ENCODE peak calls at places on chromosomes 2 and 18, in five cellular contexts. One of them, this sample, is unnamed.

GRCh38 chr18:48975221-48975816 is 24.6 kb upstream of the SMAD7 start:
- DNase-seq in astrocyte of the spinal cord: no peak
- DNase-seq in GM23338: no peak
- DNase-seq in heart right ventricle: peak; percentile 34
- DNase-seq in MM.1S: no peak
- DNase-seq in this sample: no peak

GRCh38 chr2:5236308-5236707 is 455.9 kb upstream of the SOX11 start:
- DNase-seq in heart right ventricle: no peak
- DNase-seq in GM23338: peak; percentile 32
- DNase-seq in astrocyte of the spinal cord: no peak
- DNase-seq in MM.1S: no peak
- DNase-seq in this sample: no peak

GRCh38 chr2:30293303-30293912 is 62.1 kb downstream of the LBH start:
- DNase-seq in MM.1S: no peak
- DNase-seq in GM23338: no peak
- DNase-seq in heart right ventricle: no peak
- DNase-seq in astrocyte of the spinal cord: peak; percentile 79
- DNase-seq in this sample: peak; percentile 97

GRCh38 chr2:209476367-209477191 is 52.7 kb downstream of the MAP2 start:
- DNase-seq in MM.1S: no peak
- DNase-seq in heart right ventricle: no peak
- DNase-seq in GM23338: no peak
- DNase-seq in astrocyte of the spinal cord: peak; percentile 96
- DNase-seq in this sample: peak; percentile 45

GRCh38 chr2:233756429-233757081 is 3.5 kb upstream of the UGT1A1 start:
- DNase-seq in astrocyte of the spinal cord: no peak
- DNase-seq in MM.1S: no peak
- DNase-seq in GM23338: no peak
- DNase-seq in heart right ventricle: no peak
- DNase-seq in this sample: no peak

GRCh38 chr2:26675651-26676255 is 16.8 kb upstream of the KCNK3 start:
- DNase-seq in astrocyte of the spinal cord: no peak
- DNase-seq in MM.1S: no peak
- DNase-seq in GM23338: no peak
- DNase-seq in heart right ventricle: no peak
- DNase-seq in this sample: no peak

GRCh38 chr2:189233527-189233926 is 54.0 kb upstream of the COL5A2 start:
- DNase-seq in GM23338: no peak
- DNase-seq in astrocyte of the spinal cord: no peak
- DNase-seq in MM.1S: no peak
- DNase-seq in heart right ventricle: no peak
- DNase-seq in this sample: peak; percentile 87

GRCh38 chr18:63439334-63439733 is 17.1 kb upstream of the VPS4B start:
- DNase-seq in GM23338: peak; percentile 86
- DNase-seq in astrocyte of the spinal cord: peak; percentile 73
- DNase-seq in heart right ventricle: no peak
- DNase-seq in MM.1S: peak; percentile 57
- DNase-seq in this sample: peak; percentile 72

GRCh38 chr2:163182764-163183354 is 344.3 kb upstream of the KCNH7 start:
- DNase-seq in astrocyte of the spinal cord: peak; percentile 28
- DNase-seq in MM.1S: peak; percentile 33
- DNase-seq in GM23338: peak; percentile 22
- DNase-seq in heart right ventricle: no peak
- DNase-seq in this sample: peak; percentile 45

GRCh38 chr18:79548986-79549637 is 130.5 kb upstream of the CTDP1 start:
- DNase-seq in heart right ventricle: no peak
- DNase-seq in GM23338: no peak
- DNase-seq in MM.1S: no peak
- DNase-seq in astrocyte of the spinal cord: no peak
- DNase-seq in this sample: no peak

GRCh38 chr18:69889009-69889408 is 58.7 kb downstream of the CD226 start:
- DNase-seq in astrocyte of the spinal cord: no peak
- DNase-seq in heart right ventricle: no peak
- DNase-seq in GM23338: no peak
- DNase-seq in MM.1S: no peak
- DNase-seq in this sample: no peak

GRCh38 chr2:85797263-85797660 is 43.5 kb downstream of the ATOH8 start:
- DNase-seq in MM.1S: no peak
- DNase-seq in GM23338: no peak
- DNase-seq in astrocyte of the spinal cord: no peak
- DNase-seq in heart right ventricle: no peak
- DNase-seq in this sample: no peak

GRCh38 chr2:189685540-189686229 is 11.2 kb downstream of the ANKAR start:
- DNase-seq in GM23338: peak; percentile 72
- DNase-seq in heart right ventricle: no peak
- DNase-seq in astrocyte of the spinal cord: peak; percentile 69
- DNase-seq in MM.1S: peak; percentile 66
- DNase-seq in this sample: peak; percentile 30

GRCh38 chr2:61368687-61369665 is 101.9 kb downstream of the USP34 start:
- DNase-seq in heart right ventricle: no peak
- DNase-seq in astrocyte of the spinal cord: no peak
- DNase-seq in GM23338: no peak
- DNase-seq in MM.1S: peak; percentile 6
- DNase-seq in this sample: no peak

GRCh38 chr2:70069049-70069448 is 18.2 kb upstream of the PCBP1 start:
- DNase-seq in GM23338: no peak
- DNase-seq in astrocyte of the spinal cord: no peak
- DNase-seq in MM.1S: peak; percentile 90
- DNase-seq in heart right ventricle: no peak
- DNase-seq in this sample: peak; percentile 96

GRCh38 chr2:221567809-221568208 is 4.3 kb downstream of the EPHA4 start:
- DNase-seq in heart right ventricle: no peak
- DNase-seq in GM23338: no peak
- DNase-seq in astrocyte of the spinal cord: no peak
- DNase-seq in MM.1S: no peak
- DNase-seq in this sample: no peak

GRCh38 chr2:217837530-217837929 is 165.3 kb downstream of the TNS1 start:
- DNase-seq in GM23338: no peak
- DNase-seq in MM.1S: no peak
- DNase-seq in heart right ventricle: no peak
- DNase-seq in astrocyte of the spinal cord: no peak
- DNase-seq in this sample: no peak

GRCh38 chr2:217835931-217836881 is 166.6 kb downstream of the TNS1 start:
- DNase-seq in astrocyte of the spinal cord: peak; percentile 78
- DNase-seq in GM23338: peak; percentile 26
- DNase-seq in MM.1S: no peak
- DNase-seq in heart right ventricle: peak; percentile 70
- DNase-seq in this sample: no peak

GRCh38 chr2:217838409-217838831 is 164.4 kb downstream of the TNS1 start:
- DNase-seq in astrocyte of the spinal cord: no peak
- DNase-seq in GM23338: no peak
- DNase-seq in heart right ventricle: peak; percentile 62
- DNase-seq in MM.1S: no peak
- DNase-seq in this sample: no peak

GRCh38 chr2:217834744-217835513 is 167.9 kb downstream of the TNS1 start:
- DNase-seq in astrocyte of the spinal cord: no peak
- DNase-seq in heart right ventricle: no peak
- DNase-seq in MM.1S: no peak
- DNase-seq in GM23338: no peak
- DNase-seq in this sample: no peak

DNA sequence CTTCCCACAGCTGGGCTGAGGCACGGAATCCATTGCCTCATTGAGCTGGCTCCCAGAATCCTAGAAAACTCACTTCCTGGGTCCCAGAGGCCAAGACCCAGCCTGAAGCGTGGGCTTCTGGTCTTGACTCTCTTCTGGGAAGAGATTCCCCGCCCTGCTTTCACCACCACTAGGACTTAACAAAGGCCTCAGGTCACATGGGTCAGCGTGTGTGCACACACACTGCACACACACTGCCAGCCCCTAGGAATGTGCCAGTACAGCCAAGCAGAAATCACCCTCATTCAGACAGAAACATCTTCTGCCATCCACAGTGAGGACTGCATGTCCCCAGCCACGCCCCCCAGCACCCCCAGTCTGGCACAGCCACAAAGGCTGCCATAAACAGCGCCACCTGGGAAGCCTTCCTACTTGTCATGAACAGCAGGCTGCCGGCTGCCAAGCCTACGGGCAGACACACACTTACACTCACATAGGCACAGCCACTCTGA is 165.7 kb downstream of the TNS1 start:
- DNase-seq in MM.1S: no peak
- DNase-seq in astrocyte of the spinal cord: peak; percentile 20
- DNase-seq in GM23338: peak; percentile 74
- DNase-seq in heart right ventricle: peak; percentile 81
- DNase-seq in this sample: no peak
- TF ChIP-seq CTCF in MM.1S: no peak
- TF ChIP-seq CTCF in astrocyte of the spinal cord: peak; percentile 25
- TF ChIP-seq CTCF in GM23338: peak; percentile 68
- TF ChIP-seq CTCF in heart right ventricle: peak; percentile 36
- TF ChIP-seq CTCF in this sample: peak; percentile 27

DNA sequence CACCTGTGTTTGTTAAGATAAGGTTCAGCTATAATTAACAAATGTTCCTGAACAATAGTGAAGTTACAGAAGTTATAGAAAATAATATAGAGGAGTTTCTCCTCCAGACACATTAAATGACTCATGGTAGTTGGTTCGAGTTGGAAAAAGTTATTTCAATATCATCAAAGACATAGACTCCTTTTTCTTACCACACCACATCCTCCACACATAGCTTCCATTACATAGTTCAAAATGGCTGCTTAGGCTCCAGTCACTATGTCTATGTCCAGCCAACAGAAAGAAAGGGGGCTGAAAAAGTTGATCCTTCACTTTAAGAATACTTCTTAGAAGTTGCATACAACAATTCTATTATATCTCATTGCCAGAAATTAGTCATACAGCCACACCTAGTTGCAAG is 50.7 kb downstream of the DYNAP start:
- DNase-seq in astrocyte of the spinal cord: no peak
- DNase-seq in heart right ventricle: no peak
- DNase-seq in MM.1S: no peak
- DNase-seq in GM23338: no peak
- DNase-seq in this sample: peak; percentile 40
- H3K4me3 ChIP-seq in astrocyte of the spinal cord: no peak overlapping the region
- H3K4me3 ChIP-seq in heart right ventricle: no peak overlapping the region
- H3K4me3 ChIP-seq in MM.1S: no peak overlapping the region
- H3K4me3 ChIP-seq in GM23338: no peak overlapping the region
- H3K4me3 ChIP-seq in this sample: no peak overlapping the region

GRCh38 chr2:102801858-102802699 is 40.2 kb downstream of the TMEM182 start:
- DNase-seq in GM23338: no peak
- DNase-seq in heart right ventricle: no peak
- DNase-seq in astrocyte of the spinal cord: no peak
- DNase-seq in MM.1S: no peak
- DNase-seq in this sample: no peak

GRCh38 chr2:102803041-102803896 is 41.4 kb downstream of the TMEM182 start:
- DNase-seq in astrocyte of the spinal cord: no peak
- DNase-seq in MM.1S: no peak
- DNase-seq in heart right ventricle: no peak
- DNase-seq in GM23338: no peak
- DNase-seq in this sample: peak; percentile 73

GRCh38 chr2:102809291-102810189 is 47.7 kb downstream of the TMEM182 start:
- DNase-seq in astrocyte of the spinal cord: no peak
- DNase-seq in GM23338: no peak
- DNase-seq in heart right ventricle: no peak
- DNase-seq in MM.1S: no peak
- DNase-seq in this sample: no peak

GRCh38 chr2:102803897-102804217 is 42.0 kb downstream of the TMEM182 start:
- DNase-seq in astrocyte of the spinal cord: no peak
- DNase-seq in GM23338: no peak
- DNase-seq in MM.1S: no peak
- DNase-seq in heart right ventricle: no peak
- DNase-seq in this sample: peak; percentile 39

DNA sequence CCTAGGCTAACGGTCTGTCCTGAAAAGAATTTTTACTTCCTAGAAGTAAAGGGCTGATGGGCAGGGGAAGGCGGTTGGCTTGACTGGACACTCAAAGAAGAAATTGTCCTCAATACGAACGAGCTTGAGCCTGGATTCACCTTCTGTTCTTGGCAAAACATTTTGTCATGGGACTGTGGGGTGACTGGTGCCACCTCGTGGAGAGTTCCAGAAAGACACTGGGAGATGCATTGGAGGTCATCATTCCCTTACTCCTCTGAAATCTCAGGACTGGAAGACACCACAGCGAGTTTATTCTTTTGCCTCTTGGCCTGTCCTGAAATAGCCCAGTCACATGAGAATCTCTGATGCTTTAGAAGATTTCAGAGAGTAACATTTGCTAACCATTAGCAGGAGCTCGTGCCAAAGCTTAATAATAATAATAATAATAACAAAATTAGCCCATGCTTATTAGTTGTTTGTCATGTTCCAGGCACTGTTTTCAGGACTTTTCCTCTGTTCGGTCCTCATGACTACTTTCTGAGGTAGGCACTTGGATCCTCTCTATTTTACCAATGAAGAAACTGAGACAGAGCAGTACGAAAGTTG is 44.5 kb downstream of the TMEM182 start:
- DNase-seq in MM.1S: peak; percentile 18
- DNase-seq in GM23338: peak; percentile 71
- DNase-seq in heart right ventricle: peak; percentile 48
- DNase-seq in astrocyte of the spinal cord: peak; percentile 70
- DNase-seq in this sample: peak; percentile 64
- TF ChIP-seq CTCF in MM.1S: peak; percentile 83
- TF ChIP-seq CTCF in GM23338: peak; percentile 90
- TF ChIP-seq CTCF in heart right ventricle: peak; percentile 79
- TF ChIP-seq CTCF in astrocyte of the spinal cord: peak; percentile 89
- TF ChIP-seq CTCF in this sample: peak; percentile 87

DNA sequence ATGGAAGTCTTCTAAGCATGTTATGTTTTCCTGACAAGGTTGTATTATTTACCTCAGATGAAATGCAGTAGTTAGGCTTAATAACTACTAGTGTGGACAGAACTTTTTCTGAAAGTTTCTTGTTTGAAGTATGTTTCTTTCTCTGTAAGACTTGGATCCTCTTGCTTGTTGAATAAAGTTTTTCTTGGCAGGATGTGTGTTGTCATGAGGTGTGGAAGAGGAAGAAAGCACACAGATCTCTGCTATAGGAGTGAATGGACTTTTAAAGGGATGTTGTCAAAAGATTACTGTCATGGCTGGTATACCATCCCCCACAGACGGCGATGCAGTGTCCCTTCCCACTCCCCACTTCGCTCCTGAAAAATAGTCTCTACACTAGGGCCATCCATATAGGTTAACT is 2.6 kb downstream of the CAB39 start:
- DNase-seq in GM23338: no peak
- DNase-seq in astrocyte of the spinal cord: peak; percentile 47
- DNase-seq in heart right ventricle: no peak
- DNase-seq in MM.1S: no peak
- DNase-seq in this sample: no peak
- H3K4me3 ChIP-seq in GM23338: peak overlapping the region; percentile 92
- H3K4me3 ChIP-seq in astrocyte of the spinal cord: no peak overlapping the region
- H3K4me3 ChIP-seq in heart right ventricle: peak overlapping the region; percentile 70
- H3K4me3 ChIP-seq in MM.1S: peak overlapping the region; percentile 94
- H3K4me3 ChIP-seq in this sample: no peak overlapping the region

DNA sequence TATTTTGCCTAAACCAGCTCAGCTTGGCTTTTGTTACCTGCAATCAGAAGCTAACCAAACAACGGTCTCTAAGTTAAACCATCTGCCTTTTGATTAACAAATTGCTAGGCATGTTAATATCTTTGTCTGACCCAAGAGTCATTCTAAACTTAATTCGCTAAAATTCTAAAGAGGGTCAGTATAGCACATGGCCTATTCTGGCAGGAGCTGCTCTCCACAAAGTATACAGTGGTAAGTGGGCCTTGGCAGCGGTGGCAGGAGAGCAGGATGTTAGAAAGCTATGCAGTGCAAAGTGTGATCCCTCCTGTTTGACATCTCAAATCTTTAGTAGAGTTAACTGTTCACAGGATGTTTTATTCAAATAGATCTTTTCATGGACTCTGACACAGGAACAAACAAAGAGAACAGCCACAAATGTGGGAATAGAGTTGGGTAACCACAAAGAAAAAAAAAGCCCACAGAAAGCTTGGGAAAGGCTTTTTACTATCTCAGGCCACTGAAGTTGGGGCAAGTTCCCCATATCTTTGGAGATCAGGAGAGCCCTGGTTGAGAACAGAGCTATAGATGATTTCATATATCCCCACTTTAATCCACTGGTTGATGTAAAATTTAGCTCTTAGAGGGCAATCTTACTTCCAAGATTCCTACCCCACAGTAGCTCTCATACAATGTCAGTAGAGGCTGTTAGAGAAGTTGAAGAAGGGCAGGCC is 10.6 kb downstream of the CFAP210 start:
- DNase-seq in MM.1S: no peak
- DNase-seq in GM23338: no peak
- DNase-seq in heart right ventricle: no peak
- DNase-seq in astrocyte of the spinal cord: no peak
- DNase-seq in this sample: no peak
- TF ChIP-seq CTCF in MM.1S: no peak
- TF ChIP-seq CTCF in GM23338: no peak
- TF ChIP-seq CTCF in heart right ventricle: no peak
- TF ChIP-seq CTCF in astrocyte of the spinal cord: no peak
- TF ChIP-seq CTCF in this sample: no peak

This sample was measured in bronchial epithelial cell.